ENCODE peak calls at places on chromosomes 6 and 20, in four cellular contexts. M is H1, Y is GM12878, V is HepG2. I is an unnamed sample.

GRCh38 chr6:83846291-83846690 is 6.9 kb upstream of the RIPPLY2 start:
- DNase-seq in V (no peak), M (no peak), Y (no peak), I (no peak)

GRCh38 chr20:37417857-37418501 is 72.0 kb downstream of the SRC start:
- DNase-seq in V (no peak), Y (no peak), M (no peak), I (no peak)

GRCh38 chr6:24064832-24065231 is 61.2 kb upstream of the NRSN1 start:
- DNase-seq in V (no peak), Y (no peak), M (no peak), I (no peak)

GRCh38 chr6:52570291-52570700 is 6.6 kb downstream of the TRAM2 start:
- DNase-seq in M (no peak), V (no peak), Y (no peak), I (no peak)

GRCh38 chr20:37346232-37346525 is 239 bp downstream of the SRC start:
- DNase-seq in M (no peak), V (no peak), Y (no peak), I (no peak)

GRCh38 chr6:134686071-134686470 is 263.8 kb downstream of the ALDH8A1 start:
- DNase-seq in Y (no peak), V (no peak), M (no peak), I (no peak)

GRCh38 chr6:119627908-119628669 is 278.5 kb upstream of the MAN1A1 start:
- DNase-seq in M (no peak), Y (no peak), V (no peak), I (peak)

GRCh38 chr20:2872304-2873009 is 824 bp upstream of the PTPRA start:
- DNase-seq in Y (peak), M (no peak), V (peak), I (no peak)

GRCh38 chr6:157982297-157982579 is 575 bp downstream of the SYNJ2 start:
- DNase-seq in M (no peak), Y (no peak), V (peak), I (no peak)

GRCh38 chr6:36594816-36595167 is 630 bp downstream of the SRSF3 start:
- DNase-seq in M (no peak), Y (no peak), V (no peak), I (no peak)

GRCh38 chr6:17057322-17057721 is 44.5 kb upstream of the STMND1 start:
- DNase-seq in V (no peak), Y (no peak), M (no peak), I (no peak)

GRCh38 chr6:26249709-26249958 is 115.4 kb upstream of the BTN3A2 start:
- DNase-seq in V (no peak), Y (peak), M (no peak), I (no peak)

GRCh38 chr20:17885544-17885943 is 83.0 kb downstream of the SNX5 start:
- DNase-seq in Y (no peak), M (no peak), V (no peak), I (no peak)

GRCh38 chr20:37915800-37916570 is 13.1 kb downstream of the VSTM2L start:
- DNase-seq in V (peak), Y (no peak), M (no peak), I (no peak)

GRCh38 chr6:118743744-118744143 is 92.4 kb upstream of the CEP85L start:
- DNase-seq in M (no peak), Y (no peak), V (no peak), I (no peak)

GRCh38 chr6:90183587-90184333 is 112.9 kb downstream of the BACH2 start:
- DNase-seq in V (no peak), M (no peak), Y (no peak), I (no peak)

GRCh38 chr6:106128981-106129761 is 43.0 kb downstream of the PRDM1 start:
- DNase-seq in Y (no peak), V (no peak), M (no peak), I (no peak)

GRCh38 chr6:130810307-130811030 is 16.7 kb upstream of the SMLR1 start:
- DNase-seq in V (no peak), Y (no peak), M (no peak), I (no peak)

GRCh38 chr6:168013250-168013915 is 15.9 kb downstream of the KIF25 start:
- DNase-seq in V (no peak), M (no peak), Y (no peak), I (no peak)

GRCh38 chr20:57399587-57400261 is 8.5 kb downstream of the RBM38 start:
- DNase-seq in M (no peak), Y (peak), V (no peak), I (no peak)

GRCh38 chr6:154991207-154991606 is 3.9 kb upstream of the TIAM2 start:
- DNase-seq in Y (no peak), V (no peak), M (no peak), I (no peak)

GRCh38 chr6:43254138-43254817 is 11.0 kb downstream of the TTBK1 start:
- DNase-seq in V (no peak), M (no peak), Y (no peak), I (no peak)

GRCh38 chr6:56802570-56802969 is 152.3 kb upstream of the BEND6 start:
- DNase-seq in M (no peak), Y (no peak), V (peak), I (no peak)

GRCh38 chr6:109406196-109406595 is 23.9 kb upstream of the CD164 start:
- DNase-seq in Y (no peak), V (no peak), M (no peak), I (no peak)

GRCh38 chr6:27593200-27593818 is 120.4 kb upstream of the ZNF184 start:
- DNase-seq in M (no peak), Y (no peak), V (no peak), I (no peak)

GRCh38 chr6:2793491-2794151 is 28.4 kb downstream of the WRNIP1 start:
- DNase-seq in V (no peak), Y (no peak), M (no peak), I (no peak)

GRCh38 chr6:133774356-133774755 is 114.6 kb upstream of the TCF21 start:
- DNase-seq in M (no peak), V (no peak), Y (no peak), I (no peak)

GRCh38 chr6:85460951-85461805 is 11.3 kb downstream of the NT5E start:
- DNase-seq in Y (peak), V (peak), M (no peak), I (no peak)

GRCh38 chr6:100349366-100349765 is 115.4 kb downstream of the SIM1 start:
- DNase-seq in Y (no peak), V (no peak), M (no peak), I (no peak)

GRCh38 chr6:158713469-158713868 is 63.6 kb downstream of the SYTL3 start:
- DNase-seq in V (no peak), M (no peak), Y (no peak), I (no peak)

GRCh38 chr6:15396808-15397207 is 150.9 kb downstream of the JARID2 start:
- DNase-seq in V (no peak), Y (no peak), M (no peak), I (no peak)

GRCh38 chr20:32440069-32440757 is 82.1 kb downstream of the ASXL1 start:
- DNase-seq in V (no peak), M (no peak), Y (no peak), I (no peak)

GRCh38 chr20:49207071-49207470 is 12.1 kb upstream of the DDX27 start:
- DNase-seq in Y (no peak), M (peak), V (peak), I (no peak)

GRCh38 chr6:20479075-20479871 is 55.0 kb upstream of the CDKAL1 start:
- DNase-seq in V (no peak), Y (no peak), M (no peak), I (no peak)

GRCh38 chr6:139027620-139028182 is 844 bp upstream of the ABRACL start:
- DNase-seq in Y (peak), M (no peak), V (no peak), I (no peak)

GRCh38 chr6:149888113-149888512 is 9.8 kb downstream of the RAET1E start:
- DNase-seq in V (no peak), Y (no peak), M (no peak), I (no peak)

GRCh38 chr6:6002809-6003333 is 3.9 kb downstream of the NRN1 start:
- DNase-seq in Y (no peak), V (no peak), M (no peak), I (no peak)
- TF ChIP-seq SUZ12 in Y (no peak), V (no peak), M (no peak), I (no peak)

DNA sequence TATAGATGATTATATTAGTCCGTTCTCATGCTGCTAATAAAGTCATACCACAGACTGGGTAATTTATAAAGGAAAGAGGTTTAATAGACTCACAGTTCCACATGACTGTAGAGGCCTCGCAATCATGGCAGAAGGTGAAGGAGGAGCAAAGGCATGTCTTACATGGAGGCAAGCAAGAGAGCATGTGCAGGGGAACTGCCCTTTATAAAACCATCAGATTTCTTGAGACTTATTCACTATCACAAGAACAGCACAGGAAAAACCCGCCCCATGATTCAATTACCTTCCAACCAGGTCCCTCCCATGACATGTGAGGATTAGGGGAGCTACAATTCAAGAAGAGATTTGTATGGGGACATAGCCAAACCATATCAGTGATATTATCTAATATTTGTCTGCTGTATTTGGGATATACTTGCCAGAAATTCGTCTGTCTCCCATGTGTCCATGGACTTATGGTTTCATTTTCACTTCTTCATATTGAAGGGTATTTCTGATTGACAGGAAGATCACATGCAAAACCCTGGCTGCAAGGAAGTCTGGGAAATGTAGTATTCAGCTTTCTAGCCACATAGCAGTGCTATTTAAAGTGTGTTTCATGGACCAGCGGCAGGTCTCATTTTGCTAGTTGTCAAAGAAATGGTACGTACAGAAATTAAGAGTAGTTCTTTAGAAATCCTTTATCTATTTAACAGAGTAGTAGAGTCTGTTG is 50.5 kb upstream of the PAK5 start:
- DNase-seq in Y (peak), M (no peak), V (peak), I (no peak)
- H3K4me3 ChIP-seq in Y (no peak), M (no peak), V (peak), I (no peak)

DNA sequence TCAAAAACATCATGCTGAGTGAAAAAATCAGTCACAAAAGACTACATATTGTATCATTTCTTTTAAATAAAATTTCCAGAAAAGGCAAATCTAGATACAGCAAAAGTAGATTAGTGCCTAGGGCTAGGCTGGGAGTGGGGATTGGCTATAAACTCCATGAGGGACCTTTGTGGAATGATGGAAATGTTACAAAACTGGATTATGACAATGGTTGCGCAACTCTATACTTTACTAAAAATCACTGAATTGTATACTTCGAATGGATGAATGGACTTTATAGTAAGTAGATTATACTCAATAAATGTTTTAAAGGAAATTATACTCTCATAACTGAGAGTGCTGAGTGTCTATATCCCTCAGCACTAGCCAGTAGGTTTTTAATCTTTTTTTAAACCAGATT is 4.3 kb downstream of the HMGN3 start:
- DNase-seq in V (no peak), Y (no peak), M (no peak), I (no peak)
- TF ChIP-seq SUZ12 in V (no peak), Y (no peak), M (no peak), I (no peak)

GRCh38 chr6:53828215-53828614 is 33.4 kb downstream of the LRRC1 start:
- DNase-seq in Y (no peak), V (no peak), M (no peak), I (no peak)
- H3K4me3 ChIP-seq in Y (no peak), V (no peak), M (no peak), I (no peak)

GRCh38 chr20:4227085-4227821 is 211.9 kb upstream of the RNF24 start:
- DNase-seq in Y (no peak), M (no peak), V (peak), I (no peak)
- TF ChIP-seq SUZ12 in Y (no peak), M (no peak), V (no peak), I (no peak)

DNA sequence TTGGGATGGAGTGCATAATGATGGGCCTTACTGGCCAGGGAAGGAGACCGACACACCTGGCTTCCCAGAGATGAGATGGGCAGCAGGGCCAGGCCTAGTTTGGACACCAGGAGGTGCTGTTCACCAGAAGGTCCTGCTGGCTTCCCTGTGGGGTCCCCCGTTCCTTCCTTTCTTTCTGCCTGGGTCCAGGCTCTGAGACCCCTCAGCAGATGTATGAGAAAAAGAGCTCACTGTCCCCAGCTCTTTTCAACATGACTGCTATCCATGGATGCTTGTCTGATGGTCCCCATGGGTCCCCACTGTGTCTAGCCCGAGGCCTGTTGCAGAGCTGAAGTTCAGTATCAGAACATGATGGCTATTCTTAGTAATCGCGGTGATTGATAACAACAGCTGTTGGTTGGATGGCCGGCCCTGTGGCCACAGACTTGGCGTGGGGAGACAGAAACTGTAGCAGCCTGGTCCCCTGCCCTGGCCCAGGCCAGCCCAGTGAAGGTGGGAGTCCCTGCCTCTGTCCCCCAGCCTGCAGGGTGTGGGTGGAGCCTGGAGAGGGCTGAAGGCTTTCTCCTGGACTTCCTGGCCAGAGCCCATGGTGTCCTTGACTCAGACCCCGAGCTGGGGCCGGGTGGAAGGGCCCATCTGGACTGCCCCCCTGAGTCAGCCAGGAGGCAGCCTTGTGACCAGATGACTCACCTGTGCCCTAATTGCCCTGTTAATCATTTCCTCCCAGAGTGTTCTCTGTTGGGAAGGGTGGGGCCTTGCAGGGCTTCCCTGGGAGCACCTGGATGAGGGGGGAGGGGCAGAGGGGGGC is 9.9 kb upstream of the BAK1 start:
- DNase-seq in M (no peak), Y (peak), V (peak), I (no peak)
- H3K4me3 ChIP-seq in M (no peak), Y (no peak), V (peak), I (no peak)

GRCh38 chr20:36298795-36299339 is 7.3 kb upstream of the DLGAP4 start:
- DNase-seq in M (no peak), V (no peak), Y (no peak), I (no peak)

GRCh38 chr20:36298061-36298460 is 8.1 kb upstream of the DLGAP4 start:
- DNase-seq in Y (no peak), M (no peak), V (no peak), I (no peak)

GRCh38 chr20:36299459-36299858 is 6.7 kb upstream of the DLGAP4 start:
- DNase-seq in V (no peak), M (no peak), Y (no peak), I (no peak)

GRCh38 chr20:36301359-36302119 is 4.6 kb upstream of the DLGAP4 start:
- DNase-seq in M (no peak), V (no peak), Y (no peak), I (no peak)

DNA sequence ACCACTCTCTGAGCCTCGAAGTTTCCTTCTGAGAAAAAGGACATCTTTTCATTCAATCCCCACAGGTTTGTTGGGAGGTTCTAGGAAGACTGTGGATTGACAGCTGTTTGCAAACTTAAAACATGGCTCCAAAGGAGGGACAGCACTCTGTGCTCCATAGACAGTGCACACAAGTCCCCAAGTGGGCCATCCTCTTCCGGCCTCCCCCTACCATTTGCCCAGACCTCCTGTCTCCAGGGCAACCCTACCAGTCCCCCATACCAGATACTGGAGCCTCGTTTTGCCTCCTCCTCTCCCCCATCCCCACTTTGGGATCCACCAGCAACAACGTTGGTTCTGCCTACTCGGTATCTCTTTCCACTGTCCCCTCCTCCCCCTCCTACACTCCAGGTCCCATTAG is 8.5 kb upstream of the DLGAP4 start:
- DNase-seq in V (no peak), M (no peak), Y (no peak), I (no peak)
- TF ChIP-seq SUZ12 in V (no peak), M (no peak), Y (no peak), I (no peak)

GRCh38 chr6:112502348-112503130 is 155.4 kb downstream of the RFPL4B start:
- DNase-seq in V (no peak), Y (no peak), M (no peak), I (no peak)
- H3K4me3 ChIP-seq in V (no peak), Y (no peak), M (no peak), I (no peak)

GRCh38 chr6:31247813-31248212 is 24.1 kb downstream of the HLA-C start:
- DNase-seq in Y (no peak), M (no peak), V (no peak), I (no peak)

GRCh38 chr6:31249184-31249583 is 22.7 kb downstream of the HLA-C start:
- DNase-seq in M (no peak), Y (no peak), V (no peak), I (no peak)

GRCh38 chr6:31243508-31243907 is 28.4 kb downstream of the HLA-C start:
- DNase-seq in M (no peak), V (no peak), Y (no peak), I (no peak)

GRCh38 chr6:31246051-31246495 is 25.8 kb downstream of the HLA-C start:
- DNase-seq in Y (no peak), M (no peak), V (peak), I (peak)
- TF ChIP-seq SUZ12 in Y (no peak), M (no peak), V (no peak), I (no peak)

I was measured in NT2/D1.